ENCODE peak calls at places on chromosomes 11 and 22, in ten cellular contexts. O, R, L, B, C, F, M, Z, Q and H are unnamed samples.

GRCh38 chr11:64861227-64861970 is 16.9 kb upstream of the CDC42BPG start:
- DNase-seq in O (no peak), R (no peak), L (no peak), B (no peak), C (no peak), F (no peak), M (no peak), Z (no peak), Q (no peak), H (no peak)

GRCh38 chr11:47060807-47061206 is 115.9 kb downstream of the ARFGAP2 start:
- DNase-seq in O (no peak), R (no peak), L (no peak), B (no peak), C (peak), F (no peak), M (no peak), Z (no peak), Q (peak), H (no peak)

GRCh38 chr11:808427-809286 is 1.1 kb upstream of the RPLP2 start:
- DNase-seq in O (no peak), R (no peak), L (no peak), B (no peak), C (peak), F (no peak), M (no peak), Z (no peak), Q (no peak), H (peak)

GRCh38 chr22:32917577-32918375 is 116.3 kb downstream of the TIMP3 start:
- DNase-seq in O (no peak), R (no peak), L (no peak), B (no peak), C (no peak), F (no peak), M (no peak), Z (peak), Q (no peak), H (no peak)

GRCh38 chr22:42389137-42389536 is 43.1 kb downstream of the NFAM1 start:
- DNase-seq in O (no peak), R (no peak), L (no peak), B (no peak), C (no peak), F (no peak), M (no peak), Z (no peak), Q (no peak), H (no peak)

GRCh38 chr11:125378596-125378995 is 117.5 kb downstream of the FEZ1 start:
- DNase-seq in O (no peak), R (no peak), L (no peak), B (no peak), C (no peak), F (no peak), M (no peak), Z (no peak), Q (no peak), H (no peak)

GRCh38 chr22:32904044-32904443 is 102.5 kb downstream of the TIMP3 start:
- DNase-seq in O (no peak), R (no peak), L (no peak), B (peak), C (peak), F (no peak), M (no peak), Z (peak), Q (peak), H (peak)

GRCh38 chr11:7546324-7546791 is 32.6 kb downstream of the PPFIBP2 start:
- DNase-seq in O (no peak), R (peak), L (no peak), B (no peak), C (peak), F (no peak), M (no peak), Z (no peak), Q (no peak), H (no peak)

GRCh38 chr22:38317995-38318715 is 922 bp upstream of the CSNK1E start:
- DNase-seq in O (peak), R (peak), L (no peak), B (peak), C (peak), F (peak), M (no peak), Z (peak), Q (peak), H (no peak)

GRCh38 chr22:19615867-19616581 is 91.8 kb upstream of the CLDN5 start:
- DNase-seq in O (no peak), R (no peak), L (no peak), B (no peak), C (no peak), F (no peak), M (no peak), Z (no peak), Q (no peak), H (peak)

GRCh38 chr11:12624595-12624994 is 49.6 kb upstream of the TEAD1 start:
- DNase-seq in O (no peak), R (no peak), L (no peak), B (no peak), C (no peak), F (no peak), M (no peak), Z (no peak), Q (no peak), H (no peak)

GRCh38 chr11:46675288-46675851 is 25.0 kb downstream of the ARHGAP1 start:
- DNase-seq in O (peak), R (no peak), L (no peak), B (peak), C (peak), F (peak), M (no peak), Z (no peak), Q (peak), H (no peak)

GRCh38 chr11:74546752-74547151 is 45.6 kb upstream of the POLD3 start:
- DNase-seq in O (peak), R (no peak), L (no peak), B (no peak), C (no peak), F (no peak), M (no peak), Z (no peak), Q (no peak), H (no peak)

GRCh38 chr11:28139848-28140415 is 31.7 kb downstream of the METTL15 start:
- DNase-seq in O (no peak), R (no peak), L (no peak), B (no peak), C (no peak), F (no peak), M (no peak), Z (no peak), Q (no peak), H (no peak)

GRCh38 chr11:27699242-27699925 is 871 bp downstream of the BDNF start:
- DNase-seq in O (no peak), R (no peak), L (no peak), B (peak), C (peak), F (no peak), M (no peak), Z (peak), Q (peak), H (peak)

GRCh38 chr22:24423519-24424000 is 3.8 kb upstream of the ADORA2A start:
- DNase-seq in O (peak), R (no peak), L (peak), B (no peak), C (no peak), F (peak), M (peak), Z (peak), Q (peak), H (peak)

GRCh38 chr11:131481317-131481716 is 110.9 kb downstream of the NTM start:
- DNase-seq in O (no peak), R (no peak), L (no peak), B (no peak), C (no peak), F (no peak), M (no peak), Z (no peak), Q (no peak), H (no peak)

GRCh38 chr22:21948390-21948789 is 4.3 kb downstream of the PPM1F start:
- DNase-seq in O (no peak), R (no peak), L (no peak), B (no peak), C (no peak), F (no peak), M (no peak), Z (no peak), Q (no peak), H (no peak)